ENCODE peak calls at places on chromosomes 7 and 10, in four cellular contexts. E is A549, C is K562, H is HepG2. J is an unnamed sample.

GRCh38 chr7:53466396-53466795 is 431.0 kb downstream of the POM121L12 start:
- DNase-seq in C (no peak), E (no peak), H (no peak), J (no peak)

GRCh38 chr7:78985509-78985908 is 468.0 kb downstream of the MAGI2 start:
- DNase-seq in C (no peak), H (no peak), E (no peak), J (no peak)

GRCh38 chr10:112782176-112782907 is 167.7 kb upstream of the TCF7L2 start:
- DNase-seq in C (no peak), H (no peak), E (no peak), J (no peak)

GRCh38 chr7:28684729-28685211 is 272.5 kb downstream of the CREB5 start:
- DNase-seq in E (no peak), C (no peak), H (no peak), J (no peak)

GRCh38 chr10:132543916-132544743 is 6.5 kb downstream of the INPP5A start:
- DNase-seq in H (no peak), C (no peak), E (no peak), J (no peak)

GRCh38 chr10:126500866-126501265 is 112.6 kb upstream of the ADAM12 start:
- DNase-seq in C (no peak), E (no peak), H (no peak), J (no peak)

GRCh38 chr10:62057359-62057758 is 155.9 kb downstream of the ARID5B start:
- DNase-seq in E (no peak), H (no peak), C (no peak), J (no peak)

GRCh38 chr10:32298066-32298812 is 48.7 kb downstream of the EPC1 start:
- DNase-seq in E (peak), C (no peak), H (peak), J (peak)

GRCh38 chr10:123526356-123527079 is 139.6 kb upstream of the GPR26 start:
- DNase-seq in C (no peak), E (no peak), H (no peak), J (no peak)

GRCh38 chr10:68869623-68870022 is 31.5 kb upstream of the DDX50 start:
- DNase-seq in E (no peak), H (no peak), C (no peak), J (no peak)

GRCh38 chr10:113027574-113028392 is 77.7 kb downstream of the TCF7L2 start:
- DNase-seq in H (peak), C (no peak), E (no peak), J (peak)

GRCh38 chr10:60704480-60704879 is 73.8 kb upstream of the CDK1 start:
- DNase-seq in C (no peak), E (no peak), H (peak), J (peak)

GRCh38 chr10:21021843-21022594 is 124.9 kb upstream of the NEBL start:
- DNase-seq in E (peak), C (peak), H (peak), J (no peak)

GRCh38 chr7:153835104-153835503 is 217.1 kb upstream of the DPP6 start:
- DNase-seq in C (no peak), E (no peak), H (no peak), J (no peak)

GRCh38 chr10:75542902-75543301 is 111.5 kb downstream of the LRMDA start:
- DNase-seq in H (no peak), C (no peak), E (no peak), J (no peak)

GRCh38 chr10:88819290-88819689 is 16.8 kb downstream of the LIPM start:
- DNase-seq in C (no peak), H (no peak), E (no peak), J (no peak)

GRCh38 chr10:3757250-3757637 is 27.8 kb downstream of the KLF6 start:
- DNase-seq in E (no peak), H (no peak), C (no peak), J (no peak)

GRCh38 chr7:23691320-23691719 is 11.3 kb downstream of the FAM221A start:
- DNase-seq in E (no peak), H (no peak), C (no peak), J (no peak)

GRCh38 chr7:22356855-22357310 is at the start of gene RAPGEF5:
- DNase-seq in C (no peak), H (no peak), E (peak), J (no peak)

GRCh38 chr7:113291058-113291457 is 172.7 kb upstream of the SMIM30 start:
- DNase-seq in E (no peak), H (no peak), C (no peak), J (no peak)

GRCh38 chr7:34240450-34240849 is 335.1 kb downstream of the BMPER start:
- DNase-seq in C (no peak), H (no peak), E (no peak), J (no peak)

GRCh38 chr7:50954245-50954644 is 171.5 kb upstream of the GRB10 start:
- DNase-seq in E (no peak), H (no peak), C (no peak), J (no peak)

GRCh38 chr10:47423476-47423875 is 39.4 kb upstream of the ZNF488 start:
- DNase-seq in E (no peak), C (no peak), H (no peak), J (no peak)

GRCh38 chr10:15486404-15486803 is 115.3 kb upstream of the FAM171A1 start:
- DNase-seq in E (no peak), H (no peak), C (no peak), J (no peak)

GRCh38 chr10:131147301-131147975 is 164.1 kb downstream of the TCERG1L start:
- DNase-seq in C (no peak), E (no peak), H (no peak), J (no peak)

GRCh38 chr10:119469846-119470245 is 72.7 kb downstream of the RGS10 start:
- DNase-seq in C (no peak), H (no peak), E (no peak), J (peak)

GRCh38 chr10:90125966-90126600 is 424.7 kb downstream of the KIF20B start:
- DNase-seq in C (no peak), H (no peak), E (no peak), J (no peak)

GRCh38 chr10:125060851-125061556 is 99.4 kb downstream of the CTBP2 start:
- DNase-seq in C (no peak), H (peak), E (peak), J (peak)

GRCh38 chr10:12435348-12435747 is 86.0 kb downstream of the CAMK1D start:
- DNase-seq in C (no peak), E (no peak), H (no peak), J (no peak)

GRCh38 chr10:24303522-24304310 is 94.8 kb downstream of the KIAA1217 start:
- DNase-seq in E (no peak), H (no peak), C (no peak), J (no peak)

GRCh38 chr10:63520463-63521388 is 475 bp upstream of the REEP3 start:
- DNase-seq in C (peak), E (peak), H (peak), J (peak)

GRCh38 chr10:100209303-100209702 is 20.1 kb downstream of the CHUK start:
- DNase-seq in H (no peak), E (no peak), C (no peak), J (no peak)

GRCh38 chr10:85864173-85864549 is 502.4 kb downstream of the GRID1 start:
- DNase-seq in C (no peak), H (no peak), E (no peak), J (no peak)

GRCh38 chr10:114879541-114880158 is 58.1 kb downstream of the FHIP2A start:
- DNase-seq in H (peak), C (peak), E (peak), J (no peak)

GRCh38 chr7:37833107-37833817 is 15.1 kb upstream of the NME8 start:
- DNase-seq in H (peak), C (peak), E (peak), J (peak)

GRCh38 chr7:38728145-38728544 is 97.0 kb upstream of the AMPH start:
- DNase-seq in E (no peak), H (no peak), C (no peak), J (no peak)

GRCh38 chr10:52170776-52171175 is 143.3 kb upstream of the DKK1 start:
- DNase-seq in E (no peak), H (no peak), C (no peak), J (no peak)

GRCh38 chr7:149261321-149261828 is 621 bp upstream of the ZNF783 start:
- DNase-seq in E (no peak), C (no peak), H (no peak), J (no peak)

GRCh38 chr10:29712108-29712507 is 77.3 kb upstream of the SVIL start:
- DNase-seq in C (no peak), H (peak), E (no peak), J (no peak)

DNA sequence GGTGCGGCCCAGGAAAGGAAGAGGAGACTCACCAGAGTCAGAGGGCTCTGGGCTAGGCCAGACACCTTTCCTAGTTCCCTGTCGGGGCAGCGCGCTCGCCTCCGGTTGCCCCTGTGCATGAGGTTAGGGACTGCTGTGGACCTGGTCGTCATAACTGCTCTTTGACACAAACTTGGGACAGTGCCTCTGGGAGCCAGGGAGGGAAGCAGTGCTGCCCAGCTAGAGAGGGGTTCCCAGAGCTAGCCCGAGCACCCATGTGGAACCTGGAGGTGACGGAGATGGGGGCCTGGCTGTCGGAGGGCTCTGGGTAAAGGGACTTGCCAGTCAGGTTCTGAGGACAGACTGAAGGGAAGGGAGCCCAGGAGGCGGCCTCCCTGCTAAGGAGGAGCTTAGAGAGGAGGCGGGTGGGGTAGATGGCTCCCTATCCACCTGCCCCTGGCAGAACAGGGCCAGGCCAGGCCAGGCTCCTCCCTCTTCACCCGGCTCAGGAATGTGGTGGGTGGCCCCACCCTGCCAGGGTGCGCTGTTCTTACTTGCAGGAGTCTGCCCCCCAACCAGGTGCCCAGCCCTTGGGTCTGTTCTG is 29.7 kb downstream of the AGAP3 start:
- DNase-seq in E (no peak), H (no peak), C (no peak), J (no peak)
- TF ChIP-seq MYC in E (no peak), H (no peak), C (no peak), J (no peak)

DNA sequence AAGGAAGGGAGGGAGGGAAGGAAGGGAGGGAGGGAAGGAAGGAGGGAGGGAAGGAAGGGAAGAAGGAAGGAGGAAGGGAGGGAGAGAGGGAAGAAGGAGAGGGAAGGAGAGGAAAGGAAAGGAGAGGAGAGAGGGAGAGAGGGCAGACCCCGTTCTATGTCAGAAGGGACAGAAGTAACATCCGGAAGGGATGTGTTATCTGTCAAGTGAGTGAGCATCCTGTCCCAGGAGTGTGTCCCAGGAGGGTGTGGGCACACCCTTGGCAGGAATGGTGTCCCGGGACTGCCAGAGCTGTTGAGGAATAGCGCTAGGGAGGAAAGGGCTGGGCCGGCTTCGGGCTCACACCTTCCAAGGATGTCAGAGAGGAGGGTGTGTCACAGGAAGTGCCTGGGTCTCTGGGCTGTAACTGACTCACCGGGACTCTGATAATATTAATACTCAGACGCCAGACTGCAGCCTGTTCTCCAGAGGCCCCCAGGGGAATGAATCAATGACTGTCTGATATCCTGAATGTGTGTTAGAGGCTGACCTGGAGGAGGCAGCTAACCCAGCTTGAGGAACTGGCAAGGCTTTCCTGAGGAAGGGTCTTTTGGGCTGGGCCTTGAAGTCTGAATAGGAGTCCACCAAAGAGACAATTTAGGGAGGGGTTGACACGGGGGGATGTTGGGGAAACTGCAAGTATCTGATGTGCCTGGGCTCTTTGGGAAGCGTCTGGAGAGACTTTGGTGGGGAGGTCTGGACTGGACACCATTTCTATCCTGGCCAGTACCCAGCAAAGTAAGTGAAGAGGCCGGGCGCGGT is 125.7 kb upstream of the TNRC18 start:
- DNase-seq in C (peak), E (peak), H (no peak), J (peak)
- TF ChIP-seq JUN in C (no peak), E (no peak), H (no peak), J (no peak)

GRCh38 chr10:120997313-120998102 is 146.3 kb downstream of the WDR11 start:
- DNase-seq in E (no peak), H (no peak), C (no peak), J (no peak)
- TF ChIP-seq MYC in E (no peak), H (no peak), C (no peak), J (no peak)

GRCh38 chr7:7861211-7861633 is 107.4 kb upstream of the GLCCI1 start:
- DNase-seq in E (peak), H (peak), C (no peak), J (peak)
- TF ChIP-seq JUN in E (no peak), H (no peak), C (no peak), J (peak)

GRCh38 chr10:72158174-72158573 is 57.6 kb upstream of the ANAPC16 start:
- DNase-seq in E (no peak), C (no peak), H (no peak), J (no peak)

GRCh38 chr10:72164617-72165016 is 51.2 kb upstream of the ANAPC16 start:
- DNase-seq in C (no peak), E (no peak), H (no peak), J (no peak)

DNA sequence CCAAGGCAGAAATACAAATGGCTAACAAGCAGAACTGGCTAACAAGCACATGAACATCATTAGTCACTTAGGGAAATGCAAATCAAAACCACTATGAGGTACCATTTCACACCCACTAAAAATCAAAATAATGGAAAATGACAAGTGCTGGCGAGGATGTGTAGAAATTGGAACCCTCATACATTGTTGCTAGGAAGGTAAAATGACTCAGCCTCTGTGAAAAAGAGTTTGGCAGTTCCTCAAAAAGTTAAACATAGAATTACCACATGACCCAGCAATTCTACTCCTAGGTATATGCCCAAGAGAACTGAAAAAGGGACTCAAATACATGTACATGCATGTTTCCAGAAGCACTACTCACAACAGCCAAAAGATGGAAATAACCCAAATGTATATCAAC is 52.8 kb upstream of the ANAPC16 start:
- DNase-seq in E (no peak), H (no peak), C (no peak), J (peak)
- TF ChIP-seq MYC in E (no peak), H (no peak), C (no peak), J (no peak)

DNA sequence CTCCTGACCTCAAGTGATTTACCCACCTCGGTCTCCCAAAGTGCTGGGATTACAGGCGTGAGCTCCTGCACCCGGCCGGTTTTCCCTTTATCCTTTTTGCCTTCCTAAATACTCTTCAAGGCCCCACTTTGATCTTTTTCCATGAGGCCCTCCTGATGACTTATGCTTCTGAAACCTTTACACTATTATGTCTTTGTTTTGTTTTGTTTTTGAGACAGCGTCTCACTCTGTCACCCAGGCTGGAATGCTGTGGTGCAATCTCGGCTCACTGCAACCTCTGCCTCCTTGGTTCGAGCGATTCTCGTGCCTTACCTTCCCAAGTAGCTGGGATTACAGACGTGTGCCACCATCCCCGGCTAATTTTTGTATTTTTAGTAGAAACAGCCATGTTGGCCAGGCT is 3.8 kb downstream of the STMP1 start:
- DNase-seq in C (no peak), H (peak), E (no peak), J (no peak)
- TF ChIP-seq JUN in C (no peak), H (no peak), E (no peak), J (no peak)

DNA sequence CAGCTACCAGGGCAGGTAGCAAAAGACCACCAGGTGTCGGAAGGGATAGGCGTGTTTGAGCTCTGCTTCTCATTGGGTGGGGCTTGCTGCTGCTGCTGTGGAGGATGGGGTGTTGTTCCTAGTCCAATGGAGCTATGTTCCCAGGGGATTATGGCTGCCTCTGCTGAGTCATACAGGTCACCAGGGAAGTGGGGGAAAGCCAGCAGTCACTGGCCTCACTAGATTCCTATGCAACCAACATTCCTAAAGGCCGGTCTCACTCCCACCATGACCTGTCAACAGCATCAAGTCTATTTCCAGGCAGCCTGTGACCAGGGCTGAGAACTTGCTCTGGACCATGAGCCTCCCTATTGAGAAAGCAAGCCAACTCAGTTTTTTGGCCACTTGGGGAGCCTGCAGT is 1160.8 kb downstream of the REEP3 start:
- DNase-seq in H (no peak), C (no peak), E (no peak), J (no peak)
- TF ChIP-seq MYC in H (no peak), C (no peak), E (no peak), J (no peak)

DNA sequence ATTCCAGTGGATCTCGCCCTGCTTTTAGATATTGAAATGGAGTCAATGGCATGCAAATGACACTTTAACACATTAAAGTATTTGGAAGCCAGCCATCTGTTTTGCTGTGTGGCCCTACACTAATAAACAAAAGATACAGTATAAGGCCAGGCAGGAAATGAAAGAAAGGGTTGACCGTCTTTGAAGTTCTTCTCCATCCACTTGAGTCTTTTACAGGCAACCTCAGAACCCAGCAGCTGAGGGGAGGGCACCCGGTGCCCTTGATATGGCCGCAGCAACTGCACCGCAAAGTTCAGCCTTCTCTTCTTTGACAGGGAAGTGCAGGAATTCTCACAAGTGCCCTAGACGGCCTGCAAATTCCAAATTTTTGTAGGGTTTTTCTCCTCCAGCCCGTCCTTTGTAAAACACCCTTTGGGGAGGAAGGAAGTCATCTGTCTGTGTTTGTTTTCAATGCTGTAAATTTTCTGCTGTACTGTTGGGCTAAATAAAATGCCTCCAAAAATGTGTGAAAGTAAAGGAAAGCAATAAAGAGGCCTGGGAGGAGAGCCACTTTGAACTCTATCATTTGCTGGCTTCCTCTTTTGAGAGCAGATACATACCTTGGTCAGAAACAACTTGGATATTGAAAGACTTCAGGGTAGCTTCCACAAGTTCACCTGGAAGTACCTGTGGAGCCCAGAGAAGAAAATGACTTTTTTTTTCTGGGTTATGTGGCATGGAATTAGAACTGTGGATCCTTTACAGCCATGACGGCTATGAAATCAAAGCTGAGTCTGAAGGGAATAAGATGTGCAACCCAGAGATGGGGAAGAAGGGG is 3.7 kb downstream of the HOXA1 start:
- DNase-seq in C (no peak), E (no peak), H (no peak), J (no peak)
- TF ChIP-seq JUN in C (no peak), E (no peak), H (no peak), J (no peak)

J was measured in endothelial cell of umbilical vein.